ENCODE peak calls at places on chromosomes 13 and 19, in eight cellular contexts. C is activated T-helper 1 cell treated with anti-CD3 and anti-CD28 coated beads, Interleukin-12 subunit alpha, Interleukin-12 subunit beta, Interleukin-2, Interleukin-4 antibody, amounts not matched to agents 30 ng/mL and 10 ng/mL and 1 ng/mL, durations not matched to agents 14 hours and 24 hours and 36 hours; D is body of pancreas; N is AML-193; Y is retinal pigment epithelial cell; S is cardiac muscle cell; P is psoas muscle; H is T-helper 17 cell. E is an unnamed sample.

GRCh38 chr19:13121551-13122274 is 3.6 kb downstream of the NACC1 start:
- DNase-seq in C (no peak), D (no peak), N (no peak), Y (no peak), S (no peak), P (no peak), H (no peak), E (no peak)

GRCh38 chr19:42295831-42296525 is 6.0 kb upstream of the PRR19 start:
- DNase-seq in C (peak), D (peak), N (peak), Y (no peak), S (peak), P (peak), H (peak), E (no peak)

GRCh38 chr13:29480893-29481525 is 114.5 kb downstream of the SLC7A1 start:
- DNase-seq in C (no peak), D (no peak), N (no peak), Y (no peak), S (no peak), P (no peak), H (no peak), E (no peak)

GRCh38 chr13:68609671-68610070 is 1379.5 kb upstream of the PCDH9 start:
- DNase-seq in C (no peak), D (no peak), N (no peak), Y (no peak), S (no peak), P (no peak), H (no peak), E (no peak)

GRCh38 chr19:45224645-45225044 is 20.6 kb downstream of the EXOC3L2 start:
- DNase-seq in C (no peak), D (no peak), N (no peak), Y (no peak), S (no peak), P (no peak), H (no peak), E (no peak)

GRCh38 chr13:29434217-29434940 is 161.1 kb downstream of the SLC7A1 start:
- DNase-seq in C (no peak), D (no peak), N (no peak), Y (no peak), S (no peak), P (no peak), H (no peak), E (no peak)

GRCh38 chr13:93700115-93700514 is 473.5 kb downstream of the GPC6 start:
- DNase-seq in C (no peak), D (no peak), N (no peak), Y (no peak), S (no peak), P (no peak), H (no peak), E (no peak)

GRCh38 chr13:51267581-51267980 is 45.4 kb downstream of the FAM124A start:
- DNase-seq in C (no peak), D (no peak), N (no peak), Y (no peak), S (no peak), P (no peak), H (no peak), E (no peak)

GRCh38 chr13:108104736-108105135 is 110.6 kb downstream of the LIG4 start:
- DNase-seq in C (no peak), D (no peak), N (no peak), Y (no peak), S (no peak), P (no peak), H (no peak), E (no peak)

GRCh38 chr19:7925171-7925837 is 631 bp downstream of the CTXN1 start:
- DNase-seq in C (peak), D (peak), N (peak), Y (no peak), S (peak), P (peak), H (peak), E (peak)

GRCh38 chr19:10292206-10292788 is 2.5 kb downstream of the ICAM5 start:
- DNase-seq in C (peak), D (peak), N (no peak), Y (no peak), S (peak), P (peak), H (peak), E (no peak)

GRCh38 chr19:33868821-33869412 is 72.2 kb downstream of the KCTD15 start:
- DNase-seq in C (no peak), D (no peak), N (no peak), Y (no peak), S (peak), P (peak), H (no peak), E (no peak)

GRCh38 chr13:98892821-98893220 is 85.0 kb downstream of the DOCK9 start:
- DNase-seq in C (no peak), D (no peak), N (no peak), Y (no peak), S (no peak), P (no peak), H (no peak), E (no peak)

GRCh38 chr13:75908137-75908536 is 272.0 kb downstream of the LMO7 start:
- DNase-seq in C (no peak), D (no peak), N (no peak), Y (peak), S (no peak), P (peak), H (no peak), E (no peak)

GRCh38 chr13:27573265-27573664 is 47.1 kb downstream of the LNX2 start:
- DNase-seq in C (no peak), D (no peak), N (peak), Y (no peak), S (peak), P (no peak), H (no peak), E (no peak)

GRCh38 chr13:46622918-46623256 is 69.9 kb downstream of the LRCH1 start:
- DNase-seq in C (no peak), D (no peak), N (no peak), Y (peak), S (peak), P (peak), H (no peak), E (no peak)